ENCODE peak calls at places on chromosomes 2 and 18, in six cellular contexts. Q, G, X, D, T and A are unnamed samples.

GRCh38 chr2:29747786-29748470 is 173.5 kb downstream of the ALK start:
- DNase-seq in D (no peak), G (no peak), T (peak; percentile 56), Q (no peak), X (no peak), A (no peak)

GRCh38 chr2:101999122-101999789 is 7.5 kb downstream of the IL1R2 start:
- DNase-seq in T (no peak), G (no peak), Q (no peak), D (no peak), X (no peak), A (no peak)

GRCh38 chr18:25726278-25726677 is 364.1 kb downstream of the SS18 start:
- DNase-seq in Q (no peak), D (no peak), G (no peak), X (no peak), T (peak; percentile 49), A (no peak)

GRCh38 chr2:207621640-207622039 is 3.6 kb downstream of the METTL21A start:
- DNase-seq in T (no peak), Q (no peak), G (no peak), D (no peak), X (no peak), A (no peak)

GRCh38 chr2:224968051-224968450 is 74.2 kb downstream of the DOCK10 start:
- DNase-seq in X (no peak), D (no peak), G (no peak), T (no peak), Q (no peak), A (no peak)

GRCh38 chr18:42929857-42930256 is 185.6 kb downstream of the RIT2 start:
- DNase-seq in X (no peak), Q (no peak), G (no peak), T (peak; percentile 42), D (no peak), A (no peak)

GRCh38 chr2:120346667-120347358 is 877 bp downstream of the INHBB start:
- DNase-seq in Q (no peak), G (no peak), D (no peak), X (no peak), T (peak; percentile 47), A (no peak)

GRCh38 chr2:134468776-134469175 is 214.9 kb downstream of the MGAT5 start:
- DNase-seq in D (no peak), T (no peak), G (no peak), X (no peak), Q (no peak), A (no peak)

GRCh38 chr2:79009388-79009787 is 16.1 kb upstream of the REG3G start:
- DNase-seq in D (no peak), X (no peak), G (no peak), Q (no peak), T (no peak), A (no peak)

GRCh38 chr2:189015378-189015777 is 41.2 kb downstream of the COL3A1 start:
- DNase-seq in Q (no peak), D (peak; percentile 20), G (no peak), T (no peak), X (no peak), A (no peak)

GRCh38 chr2:120862254-120863172 is 126.8 kb downstream of the GLI2 start:
- DNase-seq in G (no peak), X (no peak), T (no peak), D (no peak), Q (no peak), A (no peak)

GRCh38 chr2:48279347-48279746 is 250.6 kb upstream of the STON1 start:
- DNase-seq in Q (no peak), G (no peak), T (no peak), X (no peak), D (no peak), A (no peak)

GRCh38 chr2:241813080-241813805 is 4.2 kb downstream of the NEU4 start:
- DNase-seq in D (no peak), G (peak; percentile 29), T (no peak), X (peak; percentile 67), Q (peak; percentile 24), A (peak; percentile 74)

GRCh38 chr2:60926751-60927568 is 45.6 kb downstream of the REL start:
- DNase-seq in T (peak; percentile 27), D (no peak), Q (no peak), G (no peak), X (no peak), A (no peak)

DNA sequence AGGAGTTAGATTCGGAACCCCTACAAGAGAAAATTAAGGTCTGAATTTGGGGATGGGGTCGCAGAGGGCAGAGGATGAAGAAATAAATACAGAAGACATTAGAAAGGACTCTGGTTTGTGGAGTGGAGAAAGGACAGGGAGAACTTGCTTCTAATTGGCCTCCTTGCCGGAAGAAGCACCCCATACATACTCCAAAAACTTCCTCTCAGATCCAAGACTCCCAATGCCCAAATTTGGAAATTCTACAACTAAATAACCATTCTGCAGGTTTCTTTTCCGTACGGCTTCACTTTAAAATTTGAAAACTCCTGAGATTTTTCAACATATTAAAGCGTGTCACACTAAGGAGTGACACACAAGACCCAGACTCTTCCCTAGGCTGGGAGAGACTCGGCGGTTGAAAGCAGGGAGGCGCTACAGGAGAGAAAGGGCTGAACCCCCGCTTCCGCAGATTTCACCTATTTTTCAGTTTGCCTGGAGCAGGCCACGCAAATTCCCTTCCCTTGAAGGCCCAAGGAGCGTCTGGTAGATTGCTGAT is 478 bp downstream of the CLHC1 start:
- DNase-seq in X (no peak), D (no peak), G (no peak), T (peak; percentile 55), Q (no peak), A (no peak)
- H3K4me1 ChIP-seq in X (peaks cover 19% of the 10 kb centered on the region), D (peaks cover 5% of the 10 kb centered on the region), G (peaks cover 56% of the 10 kb centered on the region), T (peaks cover 5% of the 10 kb centered on the region), Q (peaks cover 25% of the 10 kb centered on the region), A (peaks cover 1% of the 10 kb centered on the region)

DNA sequence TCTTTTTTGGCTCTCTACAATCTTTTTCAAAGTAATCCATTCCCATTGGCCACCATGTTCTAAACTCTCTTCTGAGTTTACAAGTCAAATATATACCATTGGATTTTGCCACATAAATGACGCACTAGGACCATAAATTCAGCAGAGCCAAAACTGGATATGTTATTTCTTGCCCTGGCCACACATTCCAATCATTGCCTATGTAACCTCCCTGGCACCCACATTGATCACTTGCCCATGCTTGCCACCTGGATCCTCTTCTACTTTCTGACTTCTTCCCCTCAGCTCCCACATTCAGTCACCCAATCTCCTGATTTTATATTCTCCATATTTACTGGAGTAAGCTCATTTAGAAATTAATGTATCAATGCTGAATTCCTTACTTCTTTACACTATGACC is 5.1 kb upstream of the ZC3H15 start:
- DNase-seq in D (no peak), Q (no peak), G (no peak), X (no peak), T (no peak), A (no peak)
- H3K27ac ChIP-seq in D (no peak overlapping the region), Q (no peak overlapping the region), G (no peak overlapping the region), X (no peak overlapping the region), T (no peak overlapping the region), A (no peak overlapping the region)

GRCh38 chr2:215660687-215661086 is 224.8 kb upstream of the FN1 start:
- DNase-seq in X (no peak), T (peak; percentile 47), G (no peak), D (no peak), Q (no peak), A (peak; percentile 57)

GRCh38 chr2:215657844-215658243 is 222.0 kb upstream of the FN1 start:
- DNase-seq in T (peak; percentile 98), D (no peak), Q (no peak), G (no peak), X (no peak), A (no peak)

GRCh38 chr2:215654177-215654850 is 218.4 kb upstream of the FN1 start:
- DNase-seq in T (peak; percentile 82), Q (peak; percentile 10), X (no peak), D (no peak), G (no peak), A (no peak)

GRCh38 chr2:215659650-215660049 is 223.8 kb upstream of the FN1 start:
- DNase-seq in G (no peak), X (no peak), Q (no peak), D (no peak), T (no peak), A (no peak)

DNA sequence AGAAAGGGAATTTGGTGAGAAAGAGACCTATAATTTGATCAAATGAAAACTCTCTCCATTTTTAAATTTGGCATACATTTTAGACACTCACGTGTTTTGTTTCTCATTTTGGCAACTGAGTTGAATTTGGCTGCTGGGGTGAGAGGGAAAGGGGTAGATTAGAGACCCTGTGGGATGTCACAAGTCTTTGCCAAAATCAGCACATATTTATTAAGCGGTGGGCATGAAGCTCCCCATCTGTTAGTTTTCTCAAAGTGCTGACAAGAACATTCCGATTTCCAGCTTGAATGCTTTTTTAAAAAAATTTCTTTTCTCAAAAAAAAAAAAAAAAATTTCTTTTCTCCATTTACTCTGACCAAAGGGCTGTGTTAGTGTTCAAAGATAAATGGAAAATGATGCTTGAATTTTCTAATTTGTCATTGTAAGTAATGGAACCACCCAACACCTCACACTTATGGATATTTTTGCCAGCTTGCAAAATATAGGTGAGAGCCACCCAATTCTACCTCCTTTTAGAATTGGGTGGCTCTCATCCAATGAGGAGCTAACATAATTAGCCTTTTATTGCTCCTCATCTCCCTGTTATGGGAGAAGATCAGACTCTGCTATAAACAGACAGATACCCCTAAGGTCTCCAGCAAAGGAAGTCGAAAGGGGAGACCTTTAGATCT is 222.9 kb upstream of the FN1 start:
- DNase-seq in T (peak; percentile 55), X (no peak), Q (no peak), D (no peak), G (no peak), A (no peak)
- H3K4me3 ChIP-seq in T (no peak overlapping the region), X (no peak overlapping the region), Q (no peak overlapping the region), D (no peak overlapping the region), G (no peak overlapping the region), A (no peak overlapping the region)

GRCh38 chr18:37575646-37576045 is 10.0 kb upstream of the CELF4 start:
- DNase-seq in T (no peak), X (no peak), D (no peak), G (no peak), Q (no peak), A (no peak)
- H3K4me1 ChIP-seq in T (no peaks in the 10 kb centered on the region), X (no peaks in the 10 kb centered on the region), D (peaks cover 18% of the 10 kb centered on the region), G (peaks cover 5% of the 10 kb centered on the region), Q (peaks cover 10% of the 10 kb centered on the region), A (no peaks in the 10 kb centered on the region)

GRCh38 chr2:85768713-85769112 is 14.9 kb downstream of the ATOH8 start:
- DNase-seq in T (no peak), G (peak; percentile 81), D (no peak), Q (peak; percentile 87), X (peak; percentile 95), A (peak; percentile 73)
- H3K27ac ChIP-seq in T (no peak overlapping the region), G (no peak overlapping the region), D (no peak overlapping the region), Q (peak overlapping the region; percentile 93), X (peak overlapping the region; percentile 59), A (no peak overlapping the region)

GRCh38 chr2:113791697-113792590 is 35.5 kb upstream of the SLC35F5 start:
- DNase-seq in Q (no peak), X (no peak), T (no peak), D (no peak), G (no peak), A (no peak)
- H3K4me3 ChIP-seq in Q (no peak overlapping the region), X (no peak overlapping the region), T (no peak overlapping the region), D (no peak overlapping the region), G (no peak overlapping the region), A (no peak overlapping the region)

GRCh38 chr2:109451671-109452070 is 162.1 kb downstream of the SEPTIN10 start:
- DNase-seq in Q (no peak), D (no peak), T (no peak), X (peak; percentile 20), G (no peak), A (no peak)
- H3K4me1 ChIP-seq in Q (peaks cover 17% of the 10 kb centered on the region), D (peaks cover 4% of the 10 kb centered on the region), T (peaks cover 4% of the 10 kb centered on the region), X (peaks cover 40% of the 10 kb centered on the region), G (peaks cover 10% of the 10 kb centered on the region), A (no peaks in the 10 kb centered on the region)

GRCh38 chr2:42449163-42450087 is 44.4 kb downstream of the KCNG3 start:
- DNase-seq in G (no peak), D (no peak), X (no peak), T (no peak), Q (no peak), A (no peak)
- H3K27ac ChIP-seq in G (no peak overlapping the region), D (no peak overlapping the region), X (no peak overlapping the region), T (no peak overlapping the region), Q (no peak overlapping the region), A (no peak overlapping the region)